ENCODE peak calls at places on chromosomes 6 and 20, in six cellular contexts. U is HCT116, K is IMR-90, Z is SK-N-SH, M is H1, C is GM12878. W is an unnamed sample.

GRCh38 chr6:148771212-148771601 is 24.4 kb downstream of the UST start:
- DNase-seq in U (no peak), K (no peak), Z (no peak), M (no peak), C (no peak), W (no peak)

GRCh38 chr6:105900120-105900937 is 185.8 kb upstream of the PRDM1 start:
- DNase-seq in U (no peak), K (peak), Z (no peak), M (no peak), C (no peak), W (no peak)

GRCh38 chr6:69796081-69796626 is 656 bp downstream of the LMBRD1 start:
- DNase-seq in U (peak), K (peak), Z (no peak), M (no peak), C (no peak), W (peak)

GRCh38 chr6:131657630-131658111 is 20.6 kb downstream of the ENPP3 start:
- DNase-seq in U (no peak), K (peak), Z (no peak), M (no peak), C (no peak), W (no peak)

GRCh38 chr6:143806282-143807102 is 36.6 kb upstream of the LTV1 start:
- DNase-seq in U (no peak), K (peak), Z (no peak), M (no peak), C (no peak), W (no peak)

GRCh38 chr20:13868331-13868730 is 83.5 kb downstream of the NDUFAF5 start:
- DNase-seq in U (no peak), K (peak), Z (no peak), M (no peak), C (no peak), W (peak)

GRCh38 chr20:31260326-31260932 is 3.0 kb downstream of the DEFB115 start:
- DNase-seq in U (peak), K (no peak), Z (peak), M (no peak), C (no peak), W (peak)

GRCh38 chr6:72525821-72526550 is 95.9 kb upstream of the KCNQ5 start:
- DNase-seq in U (no peak), K (peak), Z (no peak), M (no peak), C (no peak), W (no peak)

GRCh38 chr6:166955121-166955864 is 1.1 kb downstream of the RNASET2 start:
- DNase-seq in U (no peak), K (no peak), Z (peak), M (no peak), C (no peak), W (peak)
- TF ChIP-seq RAD21 in U (no peak), K (no peak), Z (no peak), M (no peak), C (no peak), W (no peak)

GRCh38 chr6:168030881-168031280 is 33.4 kb downstream of the KIF25 start:
- DNase-seq in U (no peak), K (no peak), Z (no peak), M (no peak), C (no peak), W (no peak)

GRCh38 chr6:168032383-168032760 is 34.9 kb downstream of the KIF25 start:
- DNase-seq in U (no peak), K (peak), Z (no peak), M (no peak), C (no peak), W (no peak)

GRCh38 chr6:168029459-168030217 is 32.2 kb downstream of the KIF25 start:
- DNase-seq in U (no peak), K (no peak), Z (no peak), M (no peak), C (no peak), W (no peak)

GRCh38 chr6:168030218-168030693 is 32.8 kb downstream of the KIF25 start:
- DNase-seq in U (no peak), K (no peak), Z (no peak), M (no peak), C (no peak), W (no peak)

GRCh38 chr6:168031411-168032382 is 34.2 kb downstream of the KIF25 start:
- DNase-seq in U (no peak), K (peak), Z (no peak), M (no peak), C (no peak), W (no peak)
- H3K27ac ChIP-seq in U (no peak), K (peak), Z (no peak), M (no peak), C (no peak), W (no peak)

GRCh38 chr6:134689177-134689576 is 260.7 kb downstream of the ALDH8A1 start:
- DNase-seq in U (no peak), K (no peak), Z (peak), M (no peak), C (no peak), W (no peak)
- TF ChIP-seq RAD21 in U (no peak), K (no peak), Z (no peak), M (no peak), C (no peak), W (no peak)

DNA sequence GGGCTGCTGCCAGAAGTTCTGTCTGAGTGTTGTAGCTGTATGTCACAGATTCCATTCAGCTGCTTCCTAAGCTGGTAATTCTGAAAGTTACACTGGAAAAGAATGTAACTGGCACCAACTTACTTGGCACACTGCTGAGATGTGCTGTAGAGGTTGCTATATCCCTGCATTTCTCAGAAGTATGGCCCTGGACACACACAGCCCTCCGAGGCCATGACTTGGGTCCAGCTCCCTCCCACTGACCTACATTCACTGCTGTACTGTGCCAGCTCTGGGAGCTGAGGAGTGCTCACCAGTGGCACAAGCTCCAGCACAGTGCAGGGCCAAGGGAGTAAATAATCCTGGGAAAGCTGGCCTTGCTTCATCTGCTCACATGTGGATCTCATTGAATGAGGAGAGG is 25.8 kb upstream of the TMEM217 start:
- DNase-seq in U (no peak), K (no peak), Z (no peak), M (no peak), C (no peak), W (no peak)
- H3K27ac ChIP-seq in U (no peak), K (no peak), Z (no peak), M (no peak), C (no peak), W (no peak)

DNA sequence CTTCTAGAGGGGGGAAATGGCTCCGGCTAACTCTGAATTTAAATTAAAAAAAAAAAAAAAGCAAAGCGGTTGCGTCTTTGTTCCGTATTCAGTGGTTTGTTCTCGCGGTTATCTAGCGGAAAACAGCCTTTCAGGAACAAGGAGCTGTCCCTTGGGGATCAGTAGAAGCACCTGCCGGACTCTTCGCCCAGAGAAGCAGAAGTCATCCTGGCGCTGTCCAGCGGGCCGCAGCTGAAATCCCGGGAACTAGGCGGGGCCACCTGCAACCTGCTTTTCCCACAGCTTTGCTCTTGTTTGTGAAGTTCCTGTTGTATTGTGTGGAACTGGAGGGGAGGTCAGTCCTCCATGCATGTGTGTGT is 43.9 kb upstream of the GJE1 start:
- DNase-seq in U (no peak), K (peak), Z (peak), M (peak), C (no peak), W (peak)
- TF ChIP-seq RAD21 in U (no peak), K (no peak), Z (no peak), M (peak), C (no peak), W (no peak)

GRCh38 chr6:123662757-123663156 is 26.0 kb upstream of the TRDN start:
- DNase-seq in U (no peak), K (no peak), Z (no peak), M (no peak), C (no peak), W (no peak)

GRCh38 chr6:123661105-123661891 is 24.5 kb upstream of the TRDN start:
- DNase-seq in U (no peak), K (no peak), Z (no peak), M (no peak), C (no peak), W (no peak)

GRCh38 chr6:123658848-123659247 is 22.1 kb upstream of the TRDN start:
- DNase-seq in U (no peak), K (no peak), Z (no peak), M (no peak), C (no peak), W (no peak)

GRCh38 chr6:123655520-123656306 is 19.0 kb upstream of the TRDN start:
- DNase-seq in U (no peak), K (no peak), Z (no peak), M (no peak), C (no peak), W (no peak)

DNA sequence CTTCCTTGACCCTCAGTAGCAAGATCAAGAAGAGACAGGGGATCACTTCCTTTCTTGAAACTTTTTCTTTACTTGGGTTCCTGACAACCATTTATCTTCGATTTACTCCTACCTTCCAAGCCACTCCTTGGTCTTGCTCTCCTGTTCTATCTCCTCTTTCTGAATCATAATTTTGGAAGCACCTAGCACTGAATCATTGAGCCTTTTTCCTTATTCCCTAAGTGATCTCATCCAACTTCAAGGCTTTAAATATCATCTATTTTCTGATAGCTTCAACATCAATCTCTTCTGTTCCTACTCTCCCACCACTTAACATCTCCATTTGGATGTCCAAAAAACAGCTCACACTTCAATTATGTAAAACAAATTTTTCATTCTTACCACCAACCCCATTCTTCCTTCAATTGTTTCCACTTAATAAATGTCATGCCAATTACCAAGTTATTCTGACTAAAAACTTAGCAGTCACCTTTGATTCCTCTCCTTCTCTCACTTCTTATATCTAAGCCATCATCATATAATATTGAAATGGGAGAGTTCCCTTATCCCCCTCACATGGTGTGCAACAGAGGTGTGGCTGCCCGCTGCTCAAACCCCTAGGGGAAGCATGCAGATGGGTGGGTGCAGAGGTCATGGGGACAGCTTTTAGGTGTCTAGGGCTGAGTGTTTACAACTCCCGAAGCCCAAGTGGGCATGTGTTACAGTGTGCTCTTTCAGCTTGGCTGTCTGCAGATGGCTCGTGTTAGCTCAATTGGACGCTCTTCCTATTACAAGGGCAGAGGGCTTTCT is 23.4 kb upstream of the TRDN start:
- DNase-seq in U (no peak), K (no peak), Z (no peak), M (no peak), C (no peak), W (no peak)
- H3K27ac ChIP-seq in U (no peak), K (no peak), Z (no peak), M (no peak), C (no peak), W (no peak)

GRCh38 chr6:52849137-52849536 is 8.5 kb upstream of the GSTA5 start:
- DNase-seq in U (no peak), K (no peak), Z (no peak), M (no peak), C (no peak), W (no peak)

GRCh38 chr6:52839124-52840055 is 1.2 kb downstream of the GSTA5 start:
- DNase-seq in U (peak), K (peak), Z (peak), M (peak), C (no peak), W (peak)

GRCh38 chr6:52840763-52841585 is at the start of gene GSTA5:
- DNase-seq in U (no peak), K (no peak), Z (no peak), M (no peak), C (no peak), W (no peak)

GRCh38 chr6:52846002-52846401 is 5.4 kb upstream of the GSTA5 start:
- DNase-seq in U (no peak), K (no peak), Z (no peak), M (no peak), C (no peak), W (no peak)

GRCh38 chr6:52843600-52843999 is 3.0 kb upstream of the GSTA5 start:
- DNase-seq in U (no peak), K (no peak), Z (no peak), M (no peak), C (no peak), W (no peak)
- TF ChIP-seq RAD21 in U (no peak), K (no peak), Z (no peak), M (no peak), C (no peak), W (no peak)

DNA sequence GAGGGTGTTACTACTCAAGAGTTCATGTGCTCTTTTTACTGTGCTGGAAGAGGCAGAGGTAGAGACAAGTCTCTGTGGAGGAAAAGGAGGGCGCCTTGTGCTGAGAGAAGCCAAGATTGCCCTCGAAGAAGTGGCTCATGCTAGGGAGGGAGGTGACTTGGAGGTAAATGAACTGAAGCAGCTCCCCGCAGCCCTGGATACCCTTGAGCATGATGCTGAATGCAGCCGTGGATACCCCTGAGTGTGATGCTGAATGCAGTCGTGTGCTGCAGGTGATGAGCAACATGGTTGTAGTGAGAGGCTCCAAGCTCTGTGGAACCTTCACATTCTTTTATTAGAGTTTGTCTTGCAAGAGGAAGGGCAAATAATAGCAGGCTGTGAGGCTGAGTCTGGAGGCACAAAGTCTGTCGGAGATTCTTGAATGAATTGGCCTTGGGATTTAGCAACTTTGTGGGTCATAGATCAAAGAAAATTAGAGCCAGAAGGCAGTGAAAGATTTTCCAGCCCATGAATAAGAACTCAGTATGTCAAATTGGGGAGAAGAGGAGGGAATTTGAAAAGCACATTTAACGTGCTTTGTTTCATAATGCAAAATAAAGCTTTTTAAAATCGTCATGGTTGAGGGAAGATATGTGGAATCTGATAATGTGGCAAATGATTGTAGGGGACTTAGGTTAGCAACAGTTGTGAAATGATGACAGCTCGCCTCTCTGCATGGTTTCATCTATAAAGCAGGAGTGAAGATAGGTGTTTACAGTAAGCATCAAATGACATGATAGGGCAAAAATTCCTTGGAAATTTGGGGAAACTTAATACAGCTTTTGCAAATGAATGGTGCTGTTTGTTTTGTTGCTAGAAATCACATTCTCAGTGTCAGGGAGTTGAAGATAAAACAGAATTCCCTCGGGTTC is 120.2 kb upstream of the TIAM2 start:
- DNase-seq in U (no peak), K (no peak), Z (no peak), M (peak), C (no peak), W (no peak)
- H3K27ac ChIP-seq in U (no peak), K (no peak), Z (no peak), M (no peak), C (no peak), W (no peak)

GRCh38 chr6:161947371-161947770 is 673.5 kb upstream of the AGPAT4 start:
- DNase-seq in U (no peak), K (no peak), Z (no peak), M (no peak), C (no peak), W (no peak)
- TF ChIP-seq RAD21 in U (no peak), K (no peak), Z (no peak), M (no peak), C (no peak), W (no peak)

DNA sequence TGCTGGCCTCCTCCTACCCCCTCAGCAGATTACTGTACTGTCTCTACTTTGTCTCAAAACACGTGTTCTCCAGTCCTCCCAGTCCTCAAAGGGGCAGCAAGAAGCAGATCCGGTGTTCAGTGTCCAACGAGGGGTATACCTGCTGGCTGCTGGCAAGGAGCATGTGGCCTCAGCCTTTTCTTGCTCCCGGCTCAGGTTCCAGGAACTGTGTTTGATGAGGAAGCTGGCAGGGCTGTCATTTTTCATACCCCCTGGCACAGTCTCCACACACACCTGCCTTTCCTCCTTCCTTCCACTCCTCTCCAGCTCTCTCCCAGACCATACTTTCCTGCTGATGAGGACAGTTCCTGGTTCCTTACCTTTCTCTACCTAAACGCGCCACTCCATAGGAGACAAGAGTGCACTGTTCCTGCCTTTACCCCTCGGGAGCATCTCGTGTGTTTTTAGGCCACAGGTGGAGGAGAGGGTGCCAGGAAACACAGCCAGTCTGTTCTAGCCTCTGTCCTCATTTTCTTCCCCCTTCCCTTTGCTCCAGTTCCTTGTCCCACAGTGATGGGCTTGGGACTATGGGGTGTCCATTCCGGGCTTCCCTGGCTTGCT is 77.2 kb downstream of the SSR1 start:
- DNase-seq in U (no peak), K (no peak), Z (no peak), M (no peak), C (no peak), W (no peak)
- H3K27ac ChIP-seq in U (peak), K (no peak), Z (no peak), M (no peak), C (peak), W (peak)